ENCODE peak calls at places on chromosomes 3 and 15, in five cellular contexts. Q is GM12878, H is HepG2, K is SK-N-SH, F is K562. C is an unnamed sample.

GRCh38 chr3:50502584-50503423 is 630 bp downstream of the CACNA2D2 start:
- DNase-seq in F (no peak), Q (no peak), K (peak), H (no peak), C (no peak)

GRCh38 chr15:74988007-74988800 is 7.2 kb upstream of the SCAMP5 start:
- DNase-seq in Q (no peak), K (peak), F (peak), H (peak), C (peak)

GRCh38 chr3:112167758-112168157 is 34.7 kb upstream of the GCSAM start:
- DNase-seq in Q (peak), F (no peak), H (no peak), K (no peak), C (no peak)

GRCh38 chr15:28106294-28107110 is 7.4 kb upstream of the OCA2 start:
- DNase-seq in K (peak), F (no peak), H (no peak), Q (no peak), C (no peak)

GRCh38 chr3:46546896-46547440 is 19.1 kb downstream of the LRRC2 start:
- DNase-seq in F (no peak), Q (no peak), H (no peak), K (no peak), C (no peak)

GRCh38 chr3:100155590-100155989 is 41.3 kb upstream of the FILIP1L start:
- DNase-seq in F (no peak), K (no peak), Q (no peak), H (no peak), C (no peak)

GRCh38 chr15:89283201-89283600 is 39.4 kb downstream of the FANCI start:
- DNase-seq in F (no peak), H (no peak), K (no peak), Q (no peak), C (no peak)

GRCh38 chr15:56205061-56205876 is 38.4 kb downstream of the RFX7 start:
- DNase-seq in H (no peak), F (no peak), Q (no peak), K (no peak), C (no peak)

GRCh38 chr3:68876112-68876713 is 56.1 kb downstream of the TAFA4 start:
- DNase-seq in Q (peak), H (peak), F (peak), K (peak), C (peak)

GRCh38 chr15:76730262-76730661 is 174.9 kb downstream of the SCAPER start:
- DNase-seq in Q (no peak), K (no peak), F (no peak), H (no peak), C (no peak)

GRCh38 chr3:69983546-69984265 is 15.8 kb upstream of the SAMMSON start:
- DNase-seq in H (no peak), K (no peak), Q (no peak), F (no peak), C (no peak)

GRCh38 chr3:184685055-184685454 is 26.8 kb downstream of the MAGEF1 start:
- DNase-seq in H (no peak), K (peak), Q (no peak), F (no peak), C (no peak)

GRCh38 chr3:196694202-196694638 is 17.8 kb downstream of the CEP19 start:
- DNase-seq in F (no peak), H (no peak), K (peak), Q (no peak), C (no peak)

GRCh38 chr3:172512363-172512762 is 10.9 kb downstream of the TNFSF10 start:
- DNase-seq in K (no peak), Q (peak), H (no peak), F (no peak), C (peak)

GRCh38 chr3:10970306-10970979 is 22.1 kb upstream of the SLC6A1 start:
- DNase-seq in K (no peak), F (no peak), H (no peak), Q (no peak), C (no peak)

GRCh38 chr3:108223928-108224327 is 1.7 kb upstream of the IFT57 start:
- DNase-seq in F (no peak), H (no peak), K (no peak), Q (no peak), C (peak)
- TF ChIP-seq GABPA in F (no peak), H (no peak), K (peak), Q (no peak), C (no peak)

GRCh38 chr3:37935756-37936666 is 54.6 kb upstream of the VILL start:
- DNase-seq in K (no peak), F (no peak), Q (no peak), H (peak), C (no peak)
- TF ChIP-seq REST in K (no peak), F (no peak), Q (no peak), H (no peak), C (no peak)

GRCh38 chr3:192186508-192186907 is 540.8 kb downstream of the FGF12 start:
- DNase-seq in F (no peak), K (no peak), Q (no peak), H (no peak), C (no peak)
- TF ChIP-seq GABPA in F (no peak), K (no peak), Q (no peak), H (no peak), C (no peak)

DNA sequence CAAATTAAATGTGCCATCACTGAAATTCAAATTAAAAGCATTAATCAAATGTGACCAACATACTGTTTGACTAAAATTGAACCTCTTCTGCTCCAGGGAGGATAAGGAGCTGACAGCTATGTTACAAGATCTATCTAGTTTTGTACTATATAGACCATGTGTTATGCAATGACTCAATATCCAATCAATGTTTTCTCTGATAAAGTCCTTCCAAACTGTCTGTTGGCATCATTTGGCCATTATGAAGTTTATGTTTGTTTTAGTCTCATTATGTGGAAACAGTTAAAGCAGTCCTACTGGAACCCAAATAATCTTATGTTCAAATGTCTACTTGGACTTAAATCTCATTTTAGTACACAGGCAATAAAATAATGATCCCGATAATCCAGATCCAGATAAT is 267.0 kb upstream of the THBS1 start:
- DNase-seq in K (no peak), H (no peak), F (no peak), Q (no peak), C (no peak)
- TF ChIP-seq REST in K (no peak), H (no peak), F (no peak), Q (no peak), C (no peak)

GRCh38 chr15:57321973-57322601 is 54.2 kb upstream of the CGNL1 start:
- DNase-seq in Q (no peak), F (peak), K (no peak), H (no peak), C (no peak)
- TF ChIP-seq GABPA in Q (no peak), F (peak), K (no peak), H (no peak), C (no peak)

GRCh38 chr3:37992271-37993066 is 1.9 kb downstream of the VILL start:
- DNase-seq in F (peak), Q (no peak), H (peak), K (no peak), C (no peak)

GRCh38 chr3:37993067-37993809 is 2.7 kb downstream of the VILL start:
- DNase-seq in H (no peak), F (no peak), K (no peak), Q (no peak), C (no peak)

GRCh38 chr3:37994639-37994972 is 4.0 kb downstream of the VILL start:
- DNase-seq in H (no peak), F (no peak), K (no peak), Q (no peak), C (no peak)

GRCh38 chr3:37995652-37996641 is 5.4 kb downstream of the VILL start:
- DNase-seq in Q (no peak), F (no peak), K (no peak), H (peak), C (no peak)

DNA sequence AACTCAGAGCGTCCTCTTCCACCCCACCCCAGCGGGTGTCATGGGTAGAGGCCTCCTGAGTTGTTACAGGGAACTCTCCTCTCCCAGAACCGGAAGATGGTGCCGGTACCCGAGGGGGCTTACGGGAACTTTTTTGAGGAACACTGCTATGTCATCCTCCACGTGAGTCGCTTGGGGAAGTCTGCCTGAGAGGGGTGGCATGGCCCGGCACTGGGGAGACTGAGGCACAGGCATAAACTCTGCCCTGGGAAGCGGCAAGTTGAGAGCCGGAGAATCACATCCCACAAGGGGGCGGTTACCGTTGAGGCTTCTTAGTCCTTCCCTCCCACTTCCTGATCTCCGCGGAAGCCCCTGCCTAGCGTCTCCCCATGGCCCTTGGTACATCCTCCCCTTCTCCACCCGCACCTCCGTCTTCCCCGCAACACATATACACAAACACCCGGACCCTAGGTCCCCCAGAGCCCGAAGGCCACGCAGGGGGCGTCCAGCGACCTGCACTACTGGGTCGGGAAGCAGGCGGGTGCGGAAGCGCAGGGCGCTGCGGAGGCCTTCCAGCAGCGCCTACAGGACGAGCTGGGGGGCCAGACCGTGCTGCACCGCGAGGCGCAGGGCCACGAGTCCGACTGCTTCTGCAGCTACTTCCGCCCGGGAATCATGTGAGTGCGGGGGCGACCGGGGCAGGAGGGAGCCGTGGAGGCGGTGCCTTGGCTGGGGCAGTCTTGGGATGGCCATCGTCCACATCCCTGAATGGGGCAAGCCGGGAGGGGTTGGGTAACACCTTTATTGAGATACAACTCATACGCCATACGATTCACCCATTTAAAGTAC is 3.4 kb downstream of the VILL start:
- DNase-seq in H (no peak), K (peak), F (peak), Q (no peak), C (peak)
- TF ChIP-seq REST in H (no peak), K (no peak), F (peak), Q (no peak), C (peak)

DNA sequence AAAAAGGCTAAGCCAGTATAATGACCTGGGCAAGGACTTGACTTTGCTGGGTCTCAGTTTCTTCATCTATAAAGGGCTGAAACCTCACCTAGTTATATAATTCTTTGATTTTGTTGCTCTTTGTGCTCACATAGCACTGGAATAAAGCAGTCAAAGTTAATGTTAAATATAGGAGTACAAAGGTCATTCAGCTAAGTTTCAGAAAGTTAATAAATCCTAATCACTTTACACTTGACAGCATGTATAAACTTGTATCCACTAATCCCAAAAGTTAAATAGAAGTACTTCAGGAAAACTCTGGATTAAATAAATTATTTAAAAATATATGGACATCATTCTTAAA is 33.9 kb downstream of the PLCL2 start:
- DNase-seq in F (no peak), H (no peak), Q (no peak), K (no peak), C (no peak)
- TF ChIP-seq GABPA in F (no peak), H (no peak), Q (no peak), K (no peak), C (no peak)

C was measured in HL-60.